ENCODE peak calls at places on chromosome 15, in six cellular contexts. One of them, this sample, is unnamed.

GRCh38 chr15:101531170-101531569 is 41.7 kb upstream of the PCSK6 start:
- DNase-seq in sigmoid colon: no peak
- DNase-seq in spleen: no peak
- DNase-seq in HCT116: no peak
- DNase-seq in esophagus muscularis mucosa: peak
- DNase-seq in prostate gland: no peak
- DNase-seq in this sample: no peak

GRCh38 chr15:100892013-100892355 is 12.4 kb downstream of the ALDH1A3 start:
- DNase-seq in prostate gland: no peak
- DNase-seq in spleen: no peak
- DNase-seq in sigmoid colon: peak
- DNase-seq in esophagus muscularis mucosa: no peak
- DNase-seq in HCT116: no peak
- DNase-seq in this sample: no peak

GRCh38 chr15:91186892-91187644 is 87.0 kb downstream of the SV2B start:
- DNase-seq in spleen: no peak
- DNase-seq in HCT116: no peak
- DNase-seq in sigmoid colon: no peak
- DNase-seq in esophagus muscularis mucosa: no peak
- DNase-seq in prostate gland: no peak
- DNase-seq in this sample: no peak

GRCh38 chr15:28996953-28997352 is 111.2 kb downstream of the APBA2 start:
- DNase-seq in spleen: no peak
- DNase-seq in HCT116: no peak
- DNase-seq in esophagus muscularis mucosa: no peak
- DNase-seq in prostate gland: no peak
- DNase-seq in sigmoid colon: no peak
- DNase-seq in this sample: no peak

GRCh38 chr15:73633991-73634495 is 854 bp upstream of the NPTN start:
- DNase-seq in prostate gland: no peak
- DNase-seq in sigmoid colon: no peak
- DNase-seq in spleen: no peak
- DNase-seq in HCT116: peak
- DNase-seq in esophagus muscularis mucosa: no peak
- DNase-seq in this sample: no peak

GRCh38 chr15:92853222-92853621 is 46.9 kb upstream of the CHD2 start:
- DNase-seq in prostate gland: no peak
- DNase-seq in esophagus muscularis mucosa: no peak
- DNase-seq in spleen: no peak
- DNase-seq in HCT116: no peak
- DNase-seq in sigmoid colon: no peak
- DNase-seq in this sample: no peak

GRCh38 chr15:65580287-65580686 is 30.6 kb downstream of the INTS14 start:
- DNase-seq in HCT116: no peak
- DNase-seq in prostate gland: no peak
- DNase-seq in spleen: no peak
- DNase-seq in esophagus muscularis mucosa: no peak
- DNase-seq in sigmoid colon: no peak
- DNase-seq in this sample: no peak

GRCh38 chr15:89810837-89811236 is 3.8 kb downstream of the ANPEP start:
- DNase-seq in esophagus muscularis mucosa: no peak
- DNase-seq in HCT116: no peak
- DNase-seq in prostate gland: no peak
- DNase-seq in spleen: peak
- DNase-seq in sigmoid colon: no peak
- DNase-seq in this sample: peak

GRCh38 chr15:79656151-79656797 is 224.1 kb downstream of the MINAR1 start:
- DNase-seq in sigmoid colon: no peak
- DNase-seq in esophagus muscularis mucosa: no peak
- DNase-seq in HCT116: no peak
- DNase-seq in prostate gland: peak
- DNase-seq in spleen: no peak
- DNase-seq in this sample: no peak

GRCh38 chr15:28890711-28891495 is 5.1 kb downstream of the APBA2 start:
- DNase-seq in spleen: no peak
- DNase-seq in prostate gland: no peak
- DNase-seq in sigmoid colon: no peak
- DNase-seq in esophagus muscularis mucosa: no peak
- DNase-seq in HCT116: no peak
- DNase-seq in this sample: no peak

GRCh38 chr15:65922621-65923020 is 53.3 kb downstream of the RAB11A start:
- DNase-seq in sigmoid colon: no peak
- DNase-seq in esophagus muscularis mucosa: no peak
- DNase-seq in spleen: no peak
- DNase-seq in HCT116: no peak
- DNase-seq in prostate gland: no peak
- DNase-seq in this sample: no peak

GRCh38 chr15:94523873-94524272 is 292.5 kb downstream of the MCTP2 start:
- DNase-seq in esophagus muscularis mucosa: no peak
- DNase-seq in prostate gland: no peak
- DNase-seq in sigmoid colon: no peak
- DNase-seq in HCT116: no peak
- DNase-seq in spleen: no peak
- DNase-seq in this sample: no peak

GRCh38 chr15:94526071-94526689 is 294.8 kb downstream of the MCTP2 start:
- DNase-seq in HCT116: peak
- DNase-seq in sigmoid colon: no peak
- DNase-seq in prostate gland: no peak
- DNase-seq in spleen: no peak
- DNase-seq in esophagus muscularis mucosa: no peak
- DNase-seq in this sample: no peak

GRCh38 chr15:94522125-94522524 is 290.8 kb downstream of the MCTP2 start:
- DNase-seq in spleen: no peak
- DNase-seq in sigmoid colon: no peak
- DNase-seq in esophagus muscularis mucosa: no peak
- DNase-seq in prostate gland: no peak
- DNase-seq in HCT116: no peak
- DNase-seq in this sample: no peak

GRCh38 chr15:94524565-94524964 is 293.2 kb downstream of the MCTP2 start:
- DNase-seq in prostate gland: no peak
- DNase-seq in esophagus muscularis mucosa: no peak
- DNase-seq in sigmoid colon: no peak
- DNase-seq in spleen: no peak
- DNase-seq in HCT116: peak
- DNase-seq in this sample: no peak
- H3K27ac ChIP-seq in prostate gland: no peak
- H3K27ac ChIP-seq in esophagus muscularis mucosa: no peak
- H3K27ac ChIP-seq in sigmoid colon: no peak
- H3K27ac ChIP-seq in spleen: no peak
- H3K27ac ChIP-seq in HCT116: no peak
- H3K27ac ChIP-seq in this sample: no peak

GRCh38 chr15:24394303-24394702 is 281.3 kb upstream of the NPAP1 start:
- DNase-seq in prostate gland: no peak
- DNase-seq in HCT116: no peak
- DNase-seq in spleen: no peak
- DNase-seq in sigmoid colon: no peak
- DNase-seq in esophagus muscularis mucosa: no peak
- DNase-seq in this sample: no peak
- TF ChIP-seq POLR2AphosphoS5 in prostate gland: no peak
- TF ChIP-seq POLR2AphosphoS5 in HCT116: no peak
- TF ChIP-seq POLR2AphosphoS5 in spleen: no peak
- TF ChIP-seq POLR2AphosphoS5 in sigmoid colon: no peak
- TF ChIP-seq POLR2AphosphoS5 in esophagus muscularis mucosa: no peak
- TF ChIP-seq POLR2AphosphoS5 in this sample: no peak

GRCh38 chr15:69410290-69410874 is 3.8 kb upstream of the KIF23 start:
- DNase-seq in esophagus muscularis mucosa: no peak
- DNase-seq in prostate gland: no peak
- DNase-seq in spleen: peak
- DNase-seq in HCT116: peak
- DNase-seq in sigmoid colon: no peak
- DNase-seq in this sample: no peak
- TF ChIP-seq CTCF in esophagus muscularis mucosa: no peak
- TF ChIP-seq CTCF in prostate gland: no peak
- TF ChIP-seq CTCF in spleen: no peak
- TF ChIP-seq CTCF in HCT116: peak
- TF ChIP-seq CTCF in sigmoid colon: no peak
- TF ChIP-seq CTCF in this sample: peak

GRCh38 chr15:31869640-31870335 is 160.5 kb upstream of the CHRNA7 start:
- DNase-seq in sigmoid colon: no peak
- DNase-seq in HCT116: no peak
- DNase-seq in esophagus muscularis mucosa: no peak
- DNase-seq in prostate gland: no peak
- DNase-seq in spleen: peak
- DNase-seq in this sample: no peak
- H3K27ac ChIP-seq in sigmoid colon: peak
- H3K27ac ChIP-seq in HCT116: no peak
- H3K27ac ChIP-seq in esophagus muscularis mucosa: no peak
- H3K27ac ChIP-seq in prostate gland: no peak
- H3K27ac ChIP-seq in spleen: no peak
- H3K27ac ChIP-seq in this sample: no peak

DNA sequence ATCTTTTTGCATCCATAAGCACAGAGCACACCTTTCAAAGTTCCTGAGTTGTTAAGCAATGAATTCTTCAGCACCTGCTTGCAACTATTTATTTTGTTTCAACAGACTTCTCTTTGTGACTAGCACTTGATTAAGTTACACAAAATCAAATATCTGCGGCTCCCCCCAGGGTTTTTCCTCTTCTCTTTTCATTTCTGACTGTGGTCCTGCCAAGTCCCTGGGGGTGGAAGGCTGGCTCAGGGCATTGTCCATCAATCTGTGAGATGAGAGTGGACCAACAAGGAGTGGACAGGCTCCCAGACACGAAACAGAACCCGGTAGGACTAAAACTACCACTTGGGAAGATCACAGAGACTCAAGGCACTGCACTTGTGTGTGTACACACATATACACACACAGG is 96.8 kb downstream of the GABRB3 start:
- DNase-seq in prostate gland: no peak
- DNase-seq in sigmoid colon: no peak
- DNase-seq in spleen: no peak
- DNase-seq in HCT116: no peak
- DNase-seq in esophagus muscularis mucosa: no peak
- DNase-seq in this sample: no peak
- TF ChIP-seq POLR2AphosphoS5 in prostate gland: no peak
- TF ChIP-seq POLR2AphosphoS5 in sigmoid colon: no peak
- TF ChIP-seq POLR2AphosphoS5 in spleen: no peak
- TF ChIP-seq POLR2AphosphoS5 in HCT116: no peak
- TF ChIP-seq POLR2AphosphoS5 in esophagus muscularis mucosa: no peak
- TF ChIP-seq POLR2AphosphoS5 in this sample: no peak

DNA sequence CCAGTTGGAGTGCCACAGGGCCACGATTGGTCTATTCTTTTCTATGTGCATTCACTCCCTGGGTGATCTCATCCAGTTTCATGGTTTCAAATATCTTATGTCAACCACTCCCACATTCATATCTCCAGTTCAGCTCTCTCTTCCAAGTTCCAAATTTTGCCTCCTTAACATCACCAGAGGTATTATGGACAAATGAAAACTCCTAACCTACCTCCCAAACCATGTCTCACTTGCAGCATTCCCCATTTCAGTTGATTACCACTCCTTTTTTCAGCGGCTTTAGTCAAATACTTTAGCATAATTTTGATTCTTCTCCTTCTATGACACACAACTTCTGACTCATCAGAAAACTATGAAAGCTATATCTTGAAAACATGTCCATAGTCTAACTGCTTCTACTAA is 203.1 kb upstream of the SEMA6D start:
- DNase-seq in prostate gland: no peak
- DNase-seq in esophagus muscularis mucosa: no peak
- DNase-seq in HCT116: no peak
- DNase-seq in spleen: no peak
- DNase-seq in sigmoid colon: no peak
- DNase-seq in this sample: no peak
- TF ChIP-seq CTCF in prostate gland: no peak
- TF ChIP-seq CTCF in esophagus muscularis mucosa: no peak
- TF ChIP-seq CTCF in HCT116: no peak
- TF ChIP-seq CTCF in spleen: no peak
- TF ChIP-seq CTCF in sigmoid colon: no peak
- TF ChIP-seq CTCF in this sample: no peak

This sample was measured in suprapubic skin.